ENCODE peak calls at places on chromosomes 1 and 21, in four cellular contexts. One of them, this sample, is unnamed.

GRCh38 chr1:168621356-168621755 is 45.0 kb downstream of the XCL1 start:
- DNase-seq in Peyer's patch: no peak
- DNase-seq in psoas muscle: peak; percentile 53
- DNase-seq in lung: no peak
- DNase-seq in this sample: no peak

GRCh38 chr1:229349463-229350385 is 6.9 kb upstream of the CCSAP start:
- DNase-seq in psoas muscle: no peak
- DNase-seq in lung: no peak
- DNase-seq in Peyer's patch: no peak
- DNase-seq in this sample: no peak

GRCh38 chr1:46489169-46489637 is 433 bp upstream of the DMBX1 start:
- DNase-seq in lung: no peak
- DNase-seq in psoas muscle: no peak
- DNase-seq in Peyer's patch: peak; percentile 64
- DNase-seq in this sample: no peak

GRCh38 chr1:24793762-24794161 is 48.5 kb downstream of the CLIC4 start:
- DNase-seq in Peyer's patch: no peak
- DNase-seq in lung: no peak
- DNase-seq in psoas muscle: no peak
- DNase-seq in this sample: no peak

GRCh38 chr21:33078907-33079582 is 9.1 kb downstream of the OLIG1 start:
- DNase-seq in lung: no peak
- DNase-seq in Peyer's patch: no peak
- DNase-seq in psoas muscle: no peak
- DNase-seq in this sample: no peak

GRCh38 chr21:35266546-35266945 is 217.4 kb upstream of the RUNX1 start:
- DNase-seq in Peyer's patch: no peak
- DNase-seq in lung: no peak
- DNase-seq in psoas muscle: no peak
- DNase-seq in this sample: no peak

GRCh38 chr1:108053291-108054023 is 88.5 kb upstream of the VAV3 start:
- DNase-seq in psoas muscle: no peak
- DNase-seq in lung: no peak
- DNase-seq in Peyer's patch: no peak
- DNase-seq in this sample: no peak

GRCh38 chr1:101338714-101339430 is 102.1 kb downstream of the S1PR1 start:
- DNase-seq in lung: no peak
- DNase-seq in Peyer's patch: no peak
- DNase-seq in psoas muscle: no peak
- DNase-seq in this sample: no peak

GRCh38 chr1:22414244-22414751 is 37.4 kb upstream of the ZBTB40 start:
- DNase-seq in Peyer's patch: no peak
- DNase-seq in psoas muscle: no peak
- DNase-seq in lung: peak; percentile 83
- DNase-seq in this sample: no peak

GRCh38 chr1:204254031-204254661 is 40.4 kb upstream of the GOLT1A start:
- DNase-seq in lung: peak; percentile 45
- DNase-seq in Peyer's patch: no peak
- DNase-seq in psoas muscle: peak; percentile 89
- DNase-seq in this sample: no peak

GRCh38 chr1:92483442-92484170 is 3.1 kb downstream of the GFI1 start:
- DNase-seq in Peyer's patch: peak; percentile 71
- DNase-seq in lung: no peak
- DNase-seq in psoas muscle: no peak
- DNase-seq in this sample: no peak

GRCh38 chr1:87335175-87335992 is 6.7 kb downstream of the LMO4 start:
- DNase-seq in psoas muscle: peak; percentile 84
- DNase-seq in lung: peak; percentile 67
- DNase-seq in Peyer's patch: peak; percentile 87
- DNase-seq in this sample: no peak

GRCh38 chr1:111834956-111835355 is 79.3 kb downstream of the DDX20 start:
- DNase-seq in Peyer's patch: no peak
- DNase-seq in psoas muscle: no peak
- DNase-seq in lung: no peak
- DNase-seq in this sample: no peak

GRCh38 chr1:229058111-229058551 is 212.8 kb upstream of the RAB4A start:
- DNase-seq in Peyer's patch: no peak
- DNase-seq in lung: peak; percentile 63
- DNase-seq in psoas muscle: no peak
- DNase-seq in this sample: no peak

GRCh38 chr1:228755800-228756199 is 20.5 kb downstream of the RHOU start:
- DNase-seq in psoas muscle: no peak
- DNase-seq in Peyer's patch: no peak
- DNase-seq in lung: no peak
- DNase-seq in this sample: no peak

GRCh38 chr1:173527151-173527826 is 50.2 kb downstream of the PRDX6 start:
- DNase-seq in lung: no peak
- DNase-seq in psoas muscle: no peak
- DNase-seq in Peyer's patch: no peak
- DNase-seq in this sample: no peak

DNA sequence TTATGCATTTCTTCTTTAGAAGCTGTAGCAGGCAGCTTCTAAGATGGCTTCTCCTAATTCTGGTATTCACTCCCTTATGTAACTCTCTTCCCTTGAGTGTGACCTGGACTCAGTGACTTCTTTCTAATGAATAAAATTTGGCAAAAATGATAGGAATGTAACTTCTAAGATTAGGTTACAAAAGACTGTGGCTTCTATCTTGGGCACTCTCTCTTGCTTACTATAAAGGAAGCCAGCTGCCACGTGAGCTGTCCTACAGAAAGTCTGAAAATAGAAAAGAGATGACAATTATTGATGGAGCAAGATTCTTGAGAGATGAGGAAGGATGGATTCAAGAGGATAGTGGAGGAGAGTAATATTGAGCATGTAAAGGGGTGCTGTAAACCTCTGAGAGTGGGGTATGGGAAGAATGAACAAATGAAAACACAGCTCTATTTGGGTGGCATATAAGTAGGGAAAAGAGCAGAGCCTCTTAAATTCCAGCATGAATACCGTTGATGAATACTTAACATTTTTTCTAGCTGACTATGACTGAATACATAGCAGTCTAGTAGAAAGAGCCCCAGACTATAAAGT is 5.5 kb downstream of the TSEN15 start:
- DNase-seq in lung: no peak
- DNase-seq in Peyer's patch: no peak
- DNase-seq in psoas muscle: no peak
- DNase-seq in this sample: no peak
- H3K4me3 ChIP-seq in lung: no peak overlapping the region
- H3K4me3 ChIP-seq in Peyer's patch: no peak overlapping the region
- H3K4me3 ChIP-seq in psoas muscle: no peak overlapping the region
- H3K4me3 ChIP-seq in this sample: no peak overlapping the region

GRCh38 chr1:220370041-220370700 is 97.9 kb upstream of the RAB3GAP2 start:
- DNase-seq in Peyer's patch: no peak
- DNase-seq in psoas muscle: peak; percentile 78
- DNase-seq in lung: no peak
- DNase-seq in this sample: no peak
- H3K4me3 ChIP-seq in Peyer's patch: no peak overlapping the region
- H3K4me3 ChIP-seq in psoas muscle: no peak overlapping the region
- H3K4me3 ChIP-seq in lung: no peak overlapping the region
- H3K4me3 ChIP-seq in this sample: no peak overlapping the region

GRCh38 chr21:44415073-44416025 is 40.0 kb upstream of the LRRC3 start:
- DNase-seq in Peyer's patch: no peak
- DNase-seq in lung: no peak
- DNase-seq in psoas muscle: no peak
- DNase-seq in this sample: no peak
- H3K4me3 ChIP-seq in Peyer's patch: no peak overlapping the region
- H3K4me3 ChIP-seq in lung: no peak overlapping the region
- H3K4me3 ChIP-seq in psoas muscle: no peak overlapping the region
- H3K4me3 ChIP-seq in this sample: no peak overlapping the region

GRCh38 chr1:219505886-219506285 is 107.0 kb downstream of the ZC3H11B start:
- DNase-seq in lung: no peak
- DNase-seq in Peyer's patch: no peak
- DNase-seq in psoas muscle: no peak
- DNase-seq in this sample: no peak
- H3K4me3 ChIP-seq in lung: no peak overlapping the region
- H3K4me3 ChIP-seq in Peyer's patch: no peak overlapping the region
- H3K4me3 ChIP-seq in psoas muscle: no peak overlapping the region
- H3K4me3 ChIP-seq in this sample: no peak overlapping the region

GRCh38 chr1:226688056-226688748 is 50.9 kb downstream of the ITPKB start:
- DNase-seq in lung: no peak
- DNase-seq in Peyer's patch: no peak
- DNase-seq in psoas muscle: no peak
- DNase-seq in this sample: no peak
- H3K4me3 ChIP-seq in lung: no peak overlapping the region
- H3K4me3 ChIP-seq in Peyer's patch: no peak overlapping the region
- H3K4me3 ChIP-seq in psoas muscle: no peak overlapping the region
- H3K4me3 ChIP-seq in this sample: no peak overlapping the region

GRCh38 chr1:62688687-62689085 is 500 bp upstream of the DOCK7 start:
- DNase-seq in Peyer's patch: no peak
- DNase-seq in lung: no peak
- DNase-seq in psoas muscle: no peak
- DNase-seq in this sample: no peak

GRCh38 chr1:62691062-62691844 is 3.1 kb upstream of the DOCK7 start:
- DNase-seq in Peyer's patch: no peak
- DNase-seq in lung: no peak
- DNase-seq in psoas muscle: no peak
- DNase-seq in this sample: no peak

GRCh38 chr1:62687903-62688686 is at the start of gene DOCK7:
- DNase-seq in Peyer's patch: peak; percentile 86
- DNase-seq in psoas muscle: peak; percentile 87
- DNase-seq in lung: peak; percentile 77
- DNase-seq in this sample: peak; percentile 64

GRCh38 chr1:62687421-62687902 is 724 bp downstream of the DOCK7 start:
- DNase-seq in lung: peak; percentile 29
- DNase-seq in psoas muscle: peak; percentile 48
- DNase-seq in Peyer's patch: no peak
- DNase-seq in this sample: no peak

DNA sequence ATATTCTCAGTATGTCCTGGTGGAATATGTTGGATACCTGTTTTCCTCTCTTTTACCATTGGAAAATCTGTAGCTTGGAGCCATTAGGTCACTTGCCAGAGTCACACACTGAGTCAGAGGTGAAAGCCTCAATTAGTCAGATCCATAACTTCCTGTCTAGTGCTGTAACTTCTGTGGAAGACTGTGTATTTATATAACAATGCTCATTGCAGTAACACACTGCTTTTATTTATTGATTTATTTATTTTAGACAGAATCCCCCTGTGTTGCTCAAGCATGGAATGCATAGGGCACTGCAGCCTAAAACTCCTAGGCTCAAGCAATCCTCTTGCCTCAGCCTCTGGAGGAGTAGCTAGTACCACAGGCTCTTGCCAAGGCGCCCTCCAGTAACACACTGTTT is 1.3 kb upstream of the DOCK7 start:
- DNase-seq in psoas muscle: no peak
- DNase-seq in lung: no peak
- DNase-seq in Peyer's patch: no peak
- DNase-seq in this sample: no peak
- H3K4me3 ChIP-seq in psoas muscle: no peak overlapping the region
- H3K4me3 ChIP-seq in lung: no peak overlapping the region
- H3K4me3 ChIP-seq in Peyer's patch: no peak overlapping the region
- H3K4me3 ChIP-seq in this sample: no peak overlapping the region

GRCh38 chr1:147509786-147510360 is 31.4 kb upstream of the BCL9 start:
- DNase-seq in lung: no peak
- DNase-seq in Peyer's patch: no peak
- DNase-seq in psoas muscle: no peak
- DNase-seq in this sample: no peak

GRCh38 chr1:147515046-147515869 is 26.0 kb upstream of the BCL9 start:
- DNase-seq in Peyer's patch: no peak
- DNase-seq in psoas muscle: no peak
- DNase-seq in lung: peak; percentile 48
- DNase-seq in this sample: peak; percentile 43

GRCh38 chr1:147516157-147516917 is 25.0 kb upstream of the BCL9 start:
- DNase-seq in Peyer's patch: no peak
- DNase-seq in lung: no peak
- DNase-seq in psoas muscle: no peak
- DNase-seq in this sample: no peak

DNA sequence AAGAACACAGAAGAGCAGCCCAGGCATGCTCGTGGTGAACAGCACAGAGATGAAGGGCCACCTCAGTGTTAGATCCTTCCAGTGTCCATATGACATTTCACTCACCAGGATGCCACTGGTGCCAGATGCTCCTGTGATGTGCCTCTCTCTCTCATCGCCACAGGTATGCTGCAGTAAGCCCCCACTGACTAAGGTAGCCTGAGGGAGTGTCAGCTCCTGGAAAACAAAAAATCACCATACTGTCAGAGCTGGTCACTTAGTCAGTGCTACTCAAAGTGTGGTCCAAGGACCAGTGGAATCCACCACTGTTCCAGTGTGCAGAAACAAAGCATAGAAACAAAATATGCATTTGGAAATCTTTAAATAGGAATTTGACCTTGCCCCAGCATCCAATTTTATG is 27.1 kb upstream of the BCL9 start:
- DNase-seq in psoas muscle: no peak
- DNase-seq in Peyer's patch: no peak
- DNase-seq in lung: no peak
- DNase-seq in this sample: no peak
- H3K4me3 ChIP-seq in psoas muscle: no peak overlapping the region
- H3K4me3 ChIP-seq in Peyer's patch: no peak overlapping the region
- H3K4me3 ChIP-seq in lung: no peak overlapping the region
- H3K4me3 ChIP-seq in this sample: no peak overlapping the region

DNA sequence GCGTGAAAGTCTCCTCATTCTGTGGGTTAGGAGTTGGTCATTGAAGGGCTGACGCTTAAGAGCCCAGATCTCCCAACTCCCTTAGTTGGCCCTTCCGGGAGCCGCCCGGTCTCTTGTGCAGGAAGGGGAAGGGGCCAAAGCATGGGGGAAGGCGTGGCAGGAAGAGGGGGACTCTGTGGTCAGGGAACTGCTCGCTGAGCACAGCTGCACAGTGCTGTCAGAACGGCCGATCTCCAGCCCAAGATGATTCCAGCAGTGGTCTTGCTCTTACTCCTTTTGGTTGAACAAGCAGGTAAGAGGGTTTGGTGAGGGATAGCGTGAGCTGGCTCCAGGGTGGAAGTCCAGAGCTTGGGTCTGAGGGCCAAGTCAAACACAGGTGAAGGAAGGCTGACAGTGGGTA is at the start of gene FCER1G:
- DNase-seq in psoas muscle: peak; percentile 79
- DNase-seq in Peyer's patch: no peak
- DNase-seq in lung: peak; percentile 67
- DNase-seq in this sample: no peak
- H3K4me3 ChIP-seq in psoas muscle: peak within 1 kb of the TSS; percentile 42
- H3K4me3 ChIP-seq in Peyer's patch: no peak within 1 kb of the TSS
- H3K4me3 ChIP-seq in lung: peak within 1 kb of the TSS; percentile 20
- H3K4me3 ChIP-seq in this sample: no peak within 1 kb of the TSS